ENCODE peak calls at places on chromosomes 11 and 22, in five cellular contexts. E is body of pancreas, A is fibroblast of the aortic adventitia, R is fibroblast of mammary gland, P is progenitor cell of endocrine pancreas. D is an unnamed sample.

GRCh38 chr11:122139595-122139866 is 23.5 kb upstream of the BLID start:
- DNase-seq in E (no peak), A (peak), R (no peak), P (no peak), D (no peak)

GRCh38 chr22:50599816-50600454 is 658 bp upstream of the MAPK8IP2 start:
- DNase-seq in E (peak), A (peak), R (no peak), P (peak), D (no peak)

GRCh38 chr11:95512682-95513081 is 276.9 kb downstream of the FAM76B start:
- DNase-seq in E (peak), A (peak), R (peak), P (no peak), D (no peak)

GRCh38 chr11:104873252-104873651 is 25.0 kb downstream of the CASP12 start:
- DNase-seq in E (no peak), A (no peak), R (no peak), P (no peak), D (no peak)

GRCh38 chr11:116875194-116875593 is 37.8 kb upstream of the APOA1 start:
- DNase-seq in E (no peak), A (no peak), R (no peak), P (no peak), D (no peak)

GRCh38 chr22:35377735-35378134 is 3.2 kb upstream of the HMOX1 start:
- DNase-seq in E (no peak), A (no peak), R (no peak), P (no peak), D (no peak)

GRCh38 chr11:81644239-81644840 is 1089.3 kb downstream of the FAM181B start:
- DNase-seq in E (peak), A (peak), R (peak), P (no peak), D (no peak)

GRCh38 chr11:71342116-71342515 is 89.7 kb upstream of the SHANK2 start:
- DNase-seq in E (no peak), A (peak), R (peak), P (no peak), D (no peak)

GRCh38 chr11:64913171-64913727 is 3.8 kb downstream of the ATG2A start:
- DNase-seq in E (no peak), A (no peak), R (no peak), P (no peak), D (no peak)

GRCh38 chr11:63839508-63840355 is 822 bp downstream of the MARK2 start:
- DNase-seq in E (peak), A (no peak), R (no peak), P (no peak), D (no peak)

GRCh38 chr22:37304595-37305343 is 22.5 kb downstream of the CYTH4 start:
- DNase-seq in E (no peak), A (no peak), R (peak), P (no peak), D (no peak)

GRCh38 chr22:32803020-32803758 is 1.7 kb downstream of the TIMP3 start:
- DNase-seq in E (no peak), A (peak), R (peak), P (no peak), D (no peak)

GRCh38 chr11:11028017-11028692 is 170.3 kb upstream of the ZBED5 start:
- DNase-seq in E (peak), A (peak), R (peak), P (peak), D (peak)
- TF ChIP-seq CTCF in E (peak), A (peak), R (peak), P (peak), D (peak)

GRCh38 chr11:30914143-30914762 is 328.1 kb upstream of the MPPED2 start:
- DNase-seq in E (peak), A (peak), R (peak), P (peak), D (peak)
- TF ChIP-seq CTCF in E (peak), A (peak), R (peak), P (peak), D (peak)

DNA sequence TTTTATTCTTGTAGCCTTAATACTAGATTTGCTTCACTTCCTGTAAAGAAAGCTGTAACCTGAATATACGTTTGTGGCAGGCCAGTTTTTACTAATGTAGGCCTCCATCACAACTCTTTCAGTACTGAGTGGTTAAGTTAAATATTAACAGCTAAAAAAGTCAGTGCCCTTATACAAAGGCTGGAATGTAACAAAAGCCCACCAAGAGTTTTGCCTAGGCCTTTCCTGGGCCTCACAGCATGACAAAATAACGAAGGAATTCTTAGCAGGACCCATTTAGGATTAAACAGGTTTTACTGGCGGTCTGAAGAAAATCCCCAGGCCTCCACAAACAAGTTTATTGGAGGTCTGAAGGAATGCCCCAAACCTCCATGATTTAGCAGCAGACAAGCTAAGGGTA is 43.7 kb downstream of the PIWIL3 start:
- DNase-seq in E (no peak), A (no peak), R (no peak), P (no peak), D (no peak)
- TF ChIP-seq CTCF in E (no peak), A (no peak), R (no peak), P (no peak), D (no peak)

DNA sequence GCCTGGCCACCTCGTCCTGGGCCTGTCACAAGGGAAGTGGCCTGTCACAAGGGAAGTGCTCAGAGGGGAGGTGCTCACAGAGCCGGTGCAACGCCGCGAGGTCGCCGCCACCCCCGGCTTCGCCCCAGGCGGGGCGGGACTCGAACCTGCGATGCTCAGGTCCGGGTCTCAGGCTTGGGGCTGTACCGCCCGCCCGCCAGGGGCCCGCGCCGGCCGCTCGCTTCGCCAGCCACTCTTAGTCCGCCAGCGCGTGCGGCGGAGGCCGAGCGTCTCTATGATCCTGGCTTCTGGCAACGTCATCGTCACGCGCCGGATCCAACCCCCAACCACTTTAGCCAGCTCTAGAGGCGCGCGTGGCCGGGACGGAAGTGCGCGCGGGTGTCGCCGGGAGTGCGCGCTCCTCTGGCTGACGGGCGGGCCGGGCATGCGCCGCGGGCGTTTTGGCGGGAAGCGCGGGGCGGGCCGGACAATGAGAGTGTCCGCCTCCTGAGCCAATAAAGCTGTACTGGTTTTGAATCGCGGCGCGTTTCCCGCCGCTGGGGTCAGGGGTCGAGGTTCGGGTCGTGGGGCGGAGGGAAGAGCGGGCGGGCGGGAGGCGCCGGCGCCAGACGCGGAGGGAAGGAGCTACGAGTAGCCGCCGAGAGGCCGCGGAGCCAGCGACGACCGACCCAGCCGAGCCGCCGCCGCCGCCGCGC is at the start of gene TRMT2A:
- DNase-seq in E (peak), A (peak), R (peak), P (peak), D (peak)
- TF ChIP-seq CTCF in E (peak), A (no peak), R (no peak), P (peak), D (peak)

GRCh38 chr11:76445122-76446084 is 585 bp downstream of the EMSY start:
- DNase-seq in E (peak), A (peak), R (peak), P (peak), D (peak)
- TF ChIP-seq CTCF in E (peak), A (peak), R (no peak), P (peak), D (peak)

GRCh38 chr11:100687630-100688395 is 725 bp downstream of the ARHGAP42 start:
- DNase-seq in E (peak), A (peak), R (peak), P (peak), D (peak)
- TF ChIP-seq CTCF in E (peak), A (peak), R (peak), P (peak), D (peak)

GRCh38 chr22:21104126-21104691 is 58.5 kb downstream of the LRRC74B start:
- DNase-seq in E (no peak), A (no peak), R (no peak), P (no peak), D (no peak)
- TF ChIP-seq CTCF in E (no peak), A (peak), R (no peak), P (no peak), D (peak)

D was measured in type B pancreatic cell.